ENCODE peak calls at places on chromosomes 16 and 17, in four cellular contexts. One of them, this sample, is unnamed.

GRCh38 chr17:3030096-3030495 is 33.3 kb downstream of the OR1D5 start:
- DNase-seq in AG10803: peak; percentile 53
- DNase-seq in RWPE1: peak; percentile 68
- DNase-seq in GM10248: no peak
- DNase-seq in this sample: peak; percentile 87

GRCh38 chr17:40311575-40311974 is 2.6 kb downstream of the RARA start:
- DNase-seq in AG10803: peak; percentile 68
- DNase-seq in RWPE1: peak; percentile 51
- DNase-seq in GM10248: peak; percentile 19
- DNase-seq in this sample: no peak

GRCh38 chr16:21117567-21117966 is 33.1 kb downstream of the DNAH3 start:
- DNase-seq in AG10803: no peak
- DNase-seq in RWPE1: no peak
- DNase-seq in GM10248: no peak
- DNase-seq in this sample: no peak

GRCh38 chr17:74833501-74834361 is 26.0 kb downstream of the GRIN2C start:
- DNase-seq in AG10803: peak; percentile 55
- DNase-seq in RWPE1: peak; percentile 20
- DNase-seq in GM10248: peak; percentile 76
- DNase-seq in this sample: peak; percentile 5

GRCh38 chr17:45013021-45013997 is 38.1 kb downstream of the DCAKD start:
- DNase-seq in AG10803: no peak
- DNase-seq in RWPE1: no peak
- DNase-seq in GM10248: no peak
- DNase-seq in this sample: peak; percentile 35

GRCh38 chr16:8669481-8669880 is 4.9 kb upstream of the ABAT start:
- DNase-seq in AG10803: no peak
- DNase-seq in RWPE1: no peak
- DNase-seq in GM10248: no peak
- DNase-seq in this sample: no peak

GRCh38 chr16:12354296-12354818 is 377.8 kb downstream of the SNX29 start:
- DNase-seq in AG10803: no peak
- DNase-seq in RWPE1: no peak
- DNase-seq in GM10248: no peak
- DNase-seq in this sample: no peak

GRCh38 chr17:31467502-31468256 is 76.2 kb downstream of the RAB11FIP4 start:
- DNase-seq in AG10803: no peak
- DNase-seq in RWPE1: no peak
- DNase-seq in GM10248: no peak
- DNase-seq in this sample: no peak

GRCh38 chr17:29451338-29451737 is 61.2 kb downstream of the TAOK1 start:
- DNase-seq in AG10803: no peak
- DNase-seq in RWPE1: no peak
- DNase-seq in GM10248: no peak
- DNase-seq in this sample: no peak

GRCh38 chr16:80319181-80319580 is 221.6 kb upstream of the DYNLRB2 start:
- DNase-seq in AG10803: no peak
- DNase-seq in RWPE1: no peak
- DNase-seq in GM10248: no peak
- DNase-seq in this sample: no peak

GRCh38 chr16:8686031-8686621 is 11.7 kb downstream of the ABAT start:
- DNase-seq in AG10803: no peak
- DNase-seq in RWPE1: no peak
- DNase-seq in GM10248: no peak
- DNase-seq in this sample: no peak

GRCh38 chr16:29680180-29680598 is 1.2 kb downstream of the QPRT start:
- DNase-seq in AG10803: no peak
- DNase-seq in RWPE1: no peak
- DNase-seq in GM10248: no peak
- DNase-seq in this sample: no peak

GRCh38 chr17:29954405-29954804 is 13.0 kb downstream of the EFCAB5 start:
- DNase-seq in AG10803: no peak
- DNase-seq in RWPE1: no peak
- DNase-seq in GM10248: no peak
- DNase-seq in this sample: no peak

GRCh38 chr16:19095699-19096098 is 18.1 kb upstream of the ITPRIPL2 start:
- DNase-seq in AG10803: no peak
- DNase-seq in RWPE1: peak; percentile 55
- DNase-seq in GM10248: peak; percentile 59
- DNase-seq in this sample: no peak

GRCh38 chr17:15231851-15232516 is 33.1 kb downstream of the PMP22 start:
- DNase-seq in AG10803: no peak
- DNase-seq in RWPE1: no peak
- DNase-seq in GM10248: no peak
- DNase-seq in this sample: no peak

GRCh38 chr17:55144518-55144917 is 120.2 kb upstream of the HLF start:
- DNase-seq in AG10803: peak; percentile 6
- DNase-seq in RWPE1: no peak
- DNase-seq in GM10248: no peak
- DNase-seq in this sample: no peak

GRCh38 chr16:80594756-80595155 is 54.0 kb downstream of the DYNLRB2 start:
- DNase-seq in AG10803: peak; percentile 42
- DNase-seq in RWPE1: no peak
- DNase-seq in GM10248: no peak
- DNase-seq in this sample: peak; percentile 34

GRCh38 chr16:166375-167116 is 768 bp downstream of the HBM start:
- DNase-seq in AG10803: no peak
- DNase-seq in RWPE1: no peak
- DNase-seq in GM10248: no peak
- DNase-seq in this sample: no peak

GRCh38 chr17:6269474-6269873 is 165.4 kb downstream of the AIPL1 start:
- DNase-seq in AG10803: peak; percentile 25
- DNase-seq in RWPE1: peak; percentile 56
- DNase-seq in GM10248: peak; percentile 28
- DNase-seq in this sample: peak; percentile 4

GRCh38 chr16:76943936-76944335 is 247.1 kb upstream of the MON1B start:
- DNase-seq in AG10803: no peak
- DNase-seq in RWPE1: no peak
- DNase-seq in GM10248: no peak
- DNase-seq in this sample: peak; percentile 9

GRCh38 chr17:33375086-33375485 is 82.0 kb upstream of the ASIC2 start:
- DNase-seq in AG10803: no peak
- DNase-seq in RWPE1: no peak
- DNase-seq in GM10248: no peak
- DNase-seq in this sample: no peak

GRCh38 chr17:76983431-76983830 is 115.2 kb downstream of the MGAT5B start:
- DNase-seq in AG10803: no peak
- DNase-seq in RWPE1: no peak
- DNase-seq in GM10248: no peak
- DNase-seq in this sample: no peak

GRCh38 chr17:17155568-17155967 is 50.6 kb downstream of the PLD6 start:
- DNase-seq in AG10803: no peak
- DNase-seq in RWPE1: no peak
- DNase-seq in GM10248: no peak
- DNase-seq in this sample: no peak

GRCh38 chr17:48636177-48637018 is 10.2 kb upstream of the HOXB9 start:
- DNase-seq in AG10803: peak; percentile 78
- DNase-seq in RWPE1: no peak
- DNase-seq in GM10248: peak; percentile 82
- DNase-seq in this sample: peak; percentile 67

GRCh38 chr16:22267764-22268163 is 29.4 kb upstream of the POLR3E start:
- DNase-seq in AG10803: no peak
- DNase-seq in RWPE1: no peak
- DNase-seq in GM10248: no peak
- DNase-seq in this sample: no peak

GRCh38 chr16:19898924-19899604 is 14.4 kb upstream of the GPRC5B start:
- DNase-seq in AG10803: peak; percentile 60
- DNase-seq in RWPE1: peak; percentile 59
- DNase-seq in GM10248: peak; percentile 67
- DNase-seq in this sample: peak; percentile 63

GRCh38 chr16:89004209-89004831 is 27.3 kb upstream of the CBFA2T3 start:
- DNase-seq in AG10803: no peak
- DNase-seq in RWPE1: no peak
- DNase-seq in GM10248: peak; percentile 59
- DNase-seq in this sample: no peak

This sample was measured in fibroblast of mammary gland.